ENCODE peak calls at places on chromosomes 5 and 9, in nine cellular contexts. R, O, G, M, S, T, J, P and V are unnamed samples.

GRCh38 chr9:10566853-10567252 is 45.9 kb downstream of the PTPRD start:
- DNase-seq in M (no peak), P (no peak), G (no peak), S (no peak), R (no peak), T (no peak), J (no peak), O (no peak), V (no peak)

GRCh38 chr9:123329329-123329955 is 26.6 kb upstream of the CRB2 start:
- DNase-seq in R (no peak), J (peak; percentile 87), P (no peak), G (no peak), O (no peak), S (no peak), M (no peak), T (no peak), V (no peak)

GRCh38 chr9:1718836-1719235 is 296.3 kb upstream of the SMARCA2 start:
- DNase-seq in J (peak; percentile 7), M (no peak), T (no peak), S (no peak), P (no peak), G (no peak), O (no peak), R (no peak), V (no peak)

GRCh38 chr9:5879419-5880181 is 11.1 kb upstream of the MLANA start:
- DNase-seq in M (no peak), P (peak; percentile 87), S (no peak), G (no peak), R (no peak), J (peak; percentile 88), O (no peak), T (no peak), V (no peak)

GRCh38 chr5:32302822-32303754 is 9.7 kb downstream of the MTMR12 start:
- DNase-seq in T (no peak), J (peak; percentile 84), R (no peak), O (no peak), M (no peak), G (no peak), P (no peak), S (no peak), V (no peak)

GRCh38 chr5:41878598-41879305 is 8.5 kb upstream of the OXCT1 start:
- DNase-seq in P (no peak), J (peak; percentile 12), O (no peak), G (no peak), T (no peak), M (no peak), R (no peak), S (no peak), V (no peak)

GRCh38 chr5:60366489-60366888 is 333.5 kb downstream of the DEPDC1B start:
- DNase-seq in R (no peak), S (no peak), P (peak; percentile 3), T (no peak), M (no peak), O (no peak), G (no peak), J (no peak), V (peak; percentile 65)

GRCh38 chr9:86321373-86321772 is 32.8 kb downstream of the TUT7 start:
- DNase-seq in P (peak; percentile 88), O (no peak), M (no peak), R (peak; percentile 87), J (peak; percentile 29), S (no peak), G (no peak), T (no peak), V (no peak)

GRCh38 chr5:172945151-172945550 is 14.1 kb upstream of the RPL26L1 start:
- DNase-seq in S (no peak), T (no peak), J (no peak), O (no peak), R (no peak), G (no peak), M (no peak), P (no peak), V (no peak)

GRCh38 chr9:69173497-69173890 is 583 bp upstream of the TJP2 start:
- DNase-seq in T (no peak), S (no peak), P (no peak), G (no peak), R (no peak), O (no peak), M (no peak), J (no peak), V (peak; percentile 23)

GRCh38 chr9:8268216-8268878 is 468.8 kb upstream of the DMAC1 start:
- DNase-seq in O (no peak), M (no peak), R (no peak), T (no peak), G (no peak), P (no peak), S (no peak), J (no peak), V (no peak)

GRCh38 chr9:133074111-133074651 is 12.4 kb downstream of the CEL start:
- DNase-seq in S (no peak), O (no peak), M (no peak), T (no peak), R (no peak), G (no peak), J (no peak), P (peak; percentile 43), V (no peak)

GRCh38 chr5:10332301-10332700 is 21.2 kb upstream of the MARCHF6 start:
- DNase-seq in M (no peak), P (no peak), T (no peak), O (no peak), R (no peak), G (peak; percentile 23), S (no peak), J (no peak), V (no peak)

GRCh38 chr5:118111956-118112355 is 876.4 kb downstream of the DTWD2 start:
- DNase-seq in M (no peak), J (no peak), R (no peak), G (no peak), P (no peak), T (no peak), O (no peak), S (no peak), V (no peak)

GRCh38 chr9:75574569-75574968 is 315.9 kb upstream of the PCSK5 start:
- DNase-seq in T (no peak), O (no peak), S (no peak), J (no peak), M (no peak), G (no peak), R (no peak), P (no peak), V (no peak)